ENCODE peak calls at places on chromosomes 6 and 20, in nine cellular contexts. C is T-cell; A is AG08396; V is activated CD4-positive, alpha-beta T cell treated with anti-CD3 and anti-CD28 coated beads, Interleukin-2, amount 50 U/mL, for 48 hours; I is T47D; Z is GM03348; R is fibroblast of mammary gland; B is Panc1; G is activated effector memory CD4-positive, alpha-beta T cell treated with Interleukin-2 at 50 U/mL for 16 hours. O is an unnamed sample.

GRCh38 chr20:9829835-9830234 is 9.0 kb downstream of the PAK5 start:
- DNase-seq in C (no peak), A (no peak), V (no peak), I (no peak), Z (no peak), R (no peak), B (no peak), G (no peak), O (no peak)

GRCh38 chr20:4840831-4841230 is 119.1 kb downstream of the PRND start:
- DNase-seq in C (no peak), A (no peak), V (no peak), I (no peak), Z (no peak), R (no peak), B (no peak), G (no peak), O (no peak)

GRCh38 chr6:37691904-37692806 is 5.5 kb downstream of the MDGA1 start:
- DNase-seq in C (peak), A (peak), V (peak), I (peak), Z (peak), R (peak), B (peak), G (peak), O (no peak)

GRCh38 chr6:79188101-79188500 is 46.4 kb downstream of the HMGN3 start:
- DNase-seq in C (no peak), A (no peak), V (no peak), I (no peak), Z (no peak), R (no peak), B (no peak), G (no peak), O (no peak)

GRCh38 chr6:390914-391558 is 516 bp upstream of the IRF4 start:
- DNase-seq in C (no peak), A (no peak), V (peak), I (no peak), Z (no peak), R (peak), B (no peak), G (no peak), O (no peak)

GRCh38 chr6:84667252-84668213 is 96.9 kb downstream of the TBX18 start:
- DNase-seq in C (no peak), A (no peak), V (no peak), I (no peak), Z (no peak), R (no peak), B (no peak), G (no peak), O (no peak)

GRCh38 chr20:64139200-64140081 is 24.8 kb upstream of the MYT1 start:
- DNase-seq in C (no peak), A (no peak), V (no peak), I (no peak), Z (no peak), R (no peak), B (no peak), G (no peak), O (no peak)

GRCh38 chr6:82364087-82365010 is 732 bp downstream of the TPBG start:
- DNase-seq in C (no peak), A (peak), V (peak), I (peak), Z (peak), R (peak), B (no peak), G (no peak), O (peak)

GRCh38 chr20:7155282-7155681 is 387.8 kb downstream of the BMP2 start:
- DNase-seq in C (no peak), A (no peak), V (no peak), I (no peak), Z (no peak), R (no peak), B (no peak), G (no peak), O (no peak)

GRCh38 chr20:4373454-4373853 is 348.3 kb upstream of the PRND start:
- DNase-seq in C (no peak), A (no peak), V (no peak), I (no peak), Z (no peak), R (no peak), B (no peak), G (no peak), O (no peak)

GRCh38 chr6:166402582-166403277 is 20.0 kb upstream of the MPC1 start:
- DNase-seq in C (no peak), A (peak), V (no peak), I (no peak), Z (peak), R (peak), B (no peak), G (no peak), O (peak)

GRCh38 chr6:139680819-139681218 is 306.4 kb upstream of the CITED2 start:
- DNase-seq in C (no peak), A (no peak), V (no peak), I (no peak), Z (no peak), R (no peak), B (no peak), G (no peak), O (no peak)